ENCODE peak calls at places on chromosomes 13 and 19, in nine cellular contexts. I is breast epithelium, L is thoracic aorta, O is right atrium auricular region, N is heart right ventricle, P is uterus, M is PC-3, V is Peyer's patch, Z is Panc1. W is an unnamed sample.

GRCh38 chr19:940591-941291 is 14.9 kb downstream of the ARID3A start:
- DNase-seq in I (peak; percentile 72), L (peak; percentile 57), O (peak; percentile 65), N (no peak), P (peak; percentile 47), M (peak; percentile 66), V (peak; percentile 90), Z (no peak), W (peak; percentile 81)

GRCh38 chr19:5567360-5567970 is at the start of gene TINCR:
- DNase-seq in I (no peak), L (no peak), O (no peak), N (no peak), P (no peak), M (no peak), V (no peak), Z (no peak), W (no peak)

GRCh38 chr19:43555185-43555770 is 20.0 kb downstream of the XRCC1 start:
- DNase-seq in I (peak; percentile 62), L (no peak), O (peak; percentile 64), N (peak; percentile 69), P (peak; percentile 60), M (peak; percentile 56), V (peak; percentile 91), Z (peak; percentile 53), W (peak; percentile 68)

GRCh38 chr19:28519950-28520861 is 692.7 kb downstream of the UQCRFS1 start:
- DNase-seq in I (no peak), L (no peak), O (no peak), N (no peak), P (no peak), M (peak; percentile 1), V (no peak), Z (no peak), W (no peak)

GRCh38 chr19:49421039-49421877 is 2.0 kb downstream of the PTH2 start:
- DNase-seq in I (no peak), L (no peak), O (peak; percentile 70), N (peak; percentile 73), P (no peak), M (peak; percentile 47), V (peak; percentile 67), Z (no peak), W (no peak)

GRCh38 chr19:37172368-37173366 is at the start of gene ZNF585A:
- DNase-seq in I (peak; percentile 89), L (peak; percentile 83), O (peak; percentile 94), N (peak; percentile 95), P (peak; percentile 92), M (peak; percentile 28), V (peak; percentile 97), Z (peak; percentile 94), W (peak; percentile 87)

GRCh38 chr19:339262-339887 is 5.2 kb downstream of the MIER2 start:
- DNase-seq in I (no peak), L (no peak), O (no peak), N (no peak), P (no peak), M (no peak), V (no peak), Z (no peak), W (no peak)

GRCh38 chr13:99359493-99359892 is 52.3 kb upstream of the GPR183 start:
- DNase-seq in I (no peak), L (no peak), O (no peak), N (no peak), P (no peak), M (no peak), V (no peak), Z (no peak), W (no peak)

GRCh38 chr13:113852536-113853517 is 11.0 kb downstream of the GAS6 start:
- DNase-seq in I (peak; percentile 17), L (no peak), O (peak; percentile 54), N (peak; percentile 3), P (peak; percentile 16), M (no peak), V (peak; percentile 55), Z (no peak), W (no peak)

GRCh38 chr13:78993792-78994191 is 334.8 kb upstream of the OBI1 start:
- DNase-seq in I (no peak), L (no peak), O (no peak), N (no peak), P (no peak), M (no peak), V (no peak), Z (no peak), W (no peak)

GRCh38 chr19:35063940-35064818 is 22.7 kb downstream of the HPN start:
- DNase-seq in I (no peak), L (no peak), O (no peak), N (no peak), P (no peak), M (peak; percentile 75), V (no peak), Z (peak; percentile 13), W (no peak)

GRCh38 chr19:40719414-40719894 is 2.5 kb downstream of the ITPKC start:
- DNase-seq in I (no peak), L (no peak), O (no peak), N (no peak), P (no peak), M (no peak), V (no peak), Z (no peak), W (no peak)

GRCh38 chr19:40724315-40724714 is 7.4 kb downstream of the ITPKC start:
- DNase-seq in I (no peak), L (no peak), O (no peak), N (no peak), P (no peak), M (no peak), V (no peak), Z (no peak), W (no peak)

GRCh38 chr19:40723661-40724254 is 6.8 kb downstream of the ITPKC start:
- DNase-seq in I (no peak), L (no peak), O (no peak), N (no peak), P (no peak), M (no peak), V (no peak), Z (no peak), W (no peak)

GRCh38 chr19:40721140-40721486 is 4.2 kb downstream of the ITPKC start:
- DNase-seq in I (no peak), L (no peak), O (no peak), N (no peak), P (no peak), M (no peak), V (no peak), Z (no peak), W (no peak)

GRCh38 chr19:40721936-40722661 is 5.2 kb downstream of the ITPKC start:
- DNase-seq in I (no peak), L (no peak), O (no peak), N (no peak), P (no peak), M (peak; percentile 54), V (no peak), Z (no peak), W (no peak)
- H3K4me3 ChIP-seq in I (peak overlapping the region; percentile 86), L (peak overlapping the region; percentile 87), O (no peak overlapping the region), N (no peak overlapping the region), P (peak overlapping the region; percentile 2), M (peak overlapping the region; percentile 39), V (no peak overlapping the region), Z (no peak overlapping the region), W (no peak overlapping the region)

DNA sequence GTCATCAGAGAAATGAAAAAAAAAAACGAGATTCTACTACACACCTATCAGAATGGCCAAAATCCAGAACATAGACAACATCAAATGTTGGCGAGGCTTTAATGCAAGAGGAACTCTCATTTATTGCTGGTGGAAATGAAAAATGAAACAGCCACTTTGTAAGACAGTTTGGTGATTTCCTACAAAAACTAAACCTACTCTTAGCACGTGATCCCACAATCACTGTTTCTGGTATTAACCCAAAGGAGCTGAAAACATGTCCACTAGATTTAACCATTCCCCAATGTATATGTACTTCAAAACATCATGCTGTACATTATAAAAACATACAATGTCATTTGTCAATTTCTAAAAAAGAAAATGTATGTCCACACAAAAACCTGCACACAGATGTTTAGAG is 13.0 kb downstream of the MYCBP2 start:
- DNase-seq in I (no peak), L (no peak), O (no peak), N (no peak), P (no peak), M (no peak), V (no peak), Z (no peak), W (no peak)
- H3K27ac ChIP-seq in I (no peak overlapping the region), L (no peak overlapping the region), O (no peak overlapping the region), N (no peak overlapping the region), P (no peak overlapping the region), M (no peak overlapping the region), V (no peak overlapping the region), Z (no peak overlapping the region), W (no peak overlapping the region)

GRCh38 chr19:20318616-20319015 is 151.6 kb downstream of the ZNF486 start:
- DNase-seq in I (no peak), L (no peak), O (no peak), N (no peak), P (no peak), M (no peak), V (no peak), Z (no peak), W (no peak)
- H3K36me3 ChIP-seq in I (no peaks in the 10 kb centered on the region), L (no peaks in the 10 kb centered on the region), O (no peaks in the 10 kb centered on the region), N (no peaks in the 10 kb centered on the region), P (no peaks in the 10 kb centered on the region), M (no peaks in the 10 kb centered on the region), V (no peaks in the 10 kb centered on the region), Z (no peaks in the 10 kb centered on the region), W (no peaks in the 10 kb centered on the region)

DNA sequence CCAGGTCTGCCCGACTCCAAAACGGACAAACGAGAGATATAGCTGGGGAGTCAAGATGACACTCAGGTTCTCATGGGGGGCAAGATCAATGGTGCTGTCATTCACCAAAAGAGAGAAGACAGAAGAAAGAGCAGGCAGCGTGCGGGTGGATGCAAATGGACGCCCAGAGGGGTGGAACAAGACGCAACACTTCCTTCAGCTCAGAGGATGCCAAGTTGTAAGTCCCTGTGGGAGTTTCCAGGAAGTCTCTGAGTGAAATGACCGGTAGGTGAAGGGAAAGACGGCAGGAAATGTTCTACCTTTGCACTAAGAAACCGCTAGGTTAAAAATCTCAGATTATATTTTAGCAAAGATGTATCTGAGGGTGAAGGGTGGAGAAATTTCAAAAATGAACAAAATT is 26.5 kb downstream of the TUBGCP3 start:
- DNase-seq in I (no peak), L (no peak), O (no peak), N (peak; percentile 41), P (no peak), M (no peak), V (no peak), Z (no peak), W (no peak)
- H3K4me3 ChIP-seq in I (no peak overlapping the region), L (no peak overlapping the region), O (no peak overlapping the region), N (no peak overlapping the region), P (no peak overlapping the region), M (no peak overlapping the region), V (no peak overlapping the region), Z (no peak overlapping the region), W (no peak overlapping the region)

W was measured in effector memory CD4-positive, alpha-beta T cell.